ENCODE peak calls at places on chromosomes 11 and 22, in nine cellular contexts. J is osteoblast, C is left lung, L is ovary, N is tibial artery, V is upper lobe of right lung, E is colonic mucosa, A is psoas muscle, I is GM06990. G is an unnamed sample. For H3K27me3 and H3K36me3, the result is how much of the 10 kb centered on the place peaks cover.

GRCh38 chr22:40412441-40412840 is 42.0 kb downstream of the SGSM3 start:
- DNase-seq in J (peak), C (peak), L (no peak), N (no peak), V (no peak), E (no peak), A (no peak), I (peak), G (no peak)

GRCh38 chr11:69142894-69143293 is 12.8 kb upstream of the SMIM38 start:
- DNase-seq in J (no peak), C (no peak), L (no peak), N (no peak), V (no peak), E (no peak), A (no peak), I (no peak), G (no peak)

GRCh38 chr11:112051768-112052167 is 22.0 kb downstream of the PIH1D2 start:
- DNase-seq in J (peak), C (no peak), L (no peak), N (no peak), V (no peak), E (no peak), A (no peak), I (no peak), G (no peak)

GRCh38 chr11:1271002-1271401 is 38.4 kb downstream of the TOLLIP start:
- DNase-seq in J (no peak), C (no peak), L (no peak), N (no peak), V (no peak), E (no peak), A (no peak), I (no peak), G (no peak)

GRCh38 chr11:1391165-1392010 is 1.7 kb downstream of the BRSK2 start:
- DNase-seq in J (peak), C (no peak), L (no peak), N (no peak), V (no peak), E (no peak), A (no peak), I (no peak), G (no peak)

GRCh38 chr22:48984639-48985038 is 843.0 kb downstream of the BRD1 start:
- DNase-seq in J (no peak), C (no peak), L (no peak), N (no peak), V (no peak), E (no peak), A (no peak), I (no peak), G (no peak)

GRCh38 chr11:74551754-74552145 is 40.6 kb upstream of the POLD3 start:
- DNase-seq in J (no peak), C (no peak), L (no peak), N (no peak), V (no peak), E (no peak), A (no peak), I (no peak), G (no peak)

GRCh38 chr22:50599816-50600454 is 658 bp upstream of the MAPK8IP2 start:
- DNase-seq in J (peak), C (no peak), L (peak), N (peak), V (no peak), E (peak), A (peak), I (no peak), G (peak)

GRCh38 chr22:19723165-19723989 is at the start of gene GP1BB:
- DNase-seq in J (peak), C (no peak), L (no peak), N (no peak), V (no peak), E (peak), A (no peak), I (peak), G (no peak)

GRCh38 chr22:49826603-49827306 is 918 bp downstream of the BRD1 start:
- DNase-seq in J (peak), C (no peak), L (peak), N (peak), V (peak), E (peak), A (peak), I (peak), G (peak)

GRCh38 chr11:118953265-118953664 is 2.8 kb upstream of the UPK2 start:
- DNase-seq in J (no peak), C (no peak), L (no peak), N (no peak), V (no peak), E (no peak), A (no peak), I (no peak), G (peak)

GRCh38 chr22:48821346-48822186 is 1006.1 kb downstream of the BRD1 start:
- DNase-seq in J (peak), C (no peak), L (no peak), N (no peak), V (no peak), E (no peak), A (no peak), I (no peak), G (no peak)

GRCh38 chr11:11978792-11979486 is 29.5 kb downstream of the DKK3 start:
- DNase-seq in J (no peak), C (no peak), L (peak), N (peak), V (peak), E (peak), A (peak), I (no peak), G (peak)

GRCh38 chr22:37556750-37557149 is 3.5 kb upstream of the CDC42EP1 start:
- DNase-seq in J (peak), C (no peak), L (no peak), N (no peak), V (no peak), E (no peak), A (no peak), I (no peak), G (no peak)

GRCh38 chr11:123302751-123303195 is 107.7 kb upstream of the CLMP start:
- DNase-seq in J (peak), C (no peak), L (no peak), N (no peak), V (no peak), E (no peak), A (no peak), I (peak), G (no peak)

GRCh38 chr11:73944085-73944484 is 6.7 kb upstream of the DNAJB13 start:
- DNase-seq in J (no peak), C (no peak), L (no peak), N (no peak), V (no peak), E (no peak), A (no peak), I (no peak), G (no peak)

GRCh38 chr11:120859552-120860295 is 164.2 kb upstream of the TBCEL start:
- DNase-seq in J (peak), C (no peak), L (no peak), N (no peak), V (no peak), E (no peak), A (no peak), I (no peak), G (no peak)

GRCh38 chr11:18798941-18799469 is 7.4 kb upstream of the PTPN5 start:
- DNase-seq in J (no peak), C (no peak), L (no peak), N (no peak), V (no peak), E (no peak), A (no peak), I (no peak), G (no peak)

GRCh38 chr11:10979529-10979928 is 121.7 kb upstream of the ZBED5 start:
- DNase-seq in J (no peak), C (no peak), L (no peak), N (no peak), V (no peak), E (no peak), A (no peak), I (peak), G (no peak)

GRCh38 chr11:79274636-79275315 is 166.1 kb downstream of the TENM4 start:
- DNase-seq in J (peak), C (no peak), L (no peak), N (no peak), V (no peak), E (no peak), A (no peak), I (no peak), G (no peak)

GRCh38 chr22:50225200-50225969 is 19.4 kb downstream of the TUBGCP6 start:
- DNase-seq in J (no peak), C (no peak), L (no peak), N (no peak), V (no peak), E (no peak), A (no peak), I (no peak), G (no peak)

GRCh38 chr11:66768088-66768521 is 39.1 kb upstream of the SPTBN2 start:
- DNase-seq in J (peak), C (no peak), L (no peak), N (no peak), V (no peak), E (no peak), A (no peak), I (no peak), G (no peak)

GRCh38 chr22:41350087-41350486 is 31.7 kb upstream of the TEF start:
- DNase-seq in J (no peak), C (no peak), L (no peak), N (no peak), V (no peak), E (peak), A (no peak), I (no peak), G (no peak)

GRCh38 chr11:130671801-130672700 is 223.6 kb downstream of the ADAMTS15 start:
- DNase-seq in J (peak), C (peak), L (no peak), N (peak), V (no peak), E (peak), A (peak), I (no peak), G (peak)

GRCh38 chr11:61917357-61918109 is at the start of gene RAB3IL1:
- DNase-seq in J (peak), C (no peak), L (peak), N (peak), V (peak), E (peak), A (peak), I (no peak), G (peak)

GRCh38 chr11:723120-723883 is 17.3 kb downstream of the EPS8L2 start:
- DNase-seq in J (peak), C (no peak), L (peak), N (no peak), V (no peak), E (peak), A (peak), I (no peak), G (no peak)

DNA sequence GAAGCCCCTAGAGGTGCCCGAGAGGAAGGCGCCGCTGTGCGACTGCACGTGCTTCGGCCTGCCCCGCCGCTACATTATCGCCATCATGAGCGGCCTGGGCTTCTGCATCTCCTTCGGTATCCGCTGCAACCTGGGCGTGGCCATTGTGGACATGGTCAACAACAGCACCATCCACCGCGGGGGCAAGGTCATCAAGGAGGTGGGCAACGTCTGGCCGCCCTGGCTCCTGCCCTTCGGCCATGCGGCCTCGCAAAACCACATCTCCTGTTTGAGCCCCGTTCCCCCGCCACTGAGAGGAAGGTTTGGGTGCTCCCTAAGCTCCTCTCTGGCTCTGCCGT is 3.4 kb downstream of the SLC17A6 start:
- DNase-seq in J (no peak), C (no peak), L (no peak), N (no peak), V (no peak), E (no peak), A (no peak), I (no peak), G (no peak)
- H3K27me3 ChIP-seq in J (under half), C (half or more), L (under half), N (under half), V (half or more), E (half or more), A (under half), I (under half), G (half or more)

GRCh38 chr11:44805152-44805461 is 78.3 kb downstream of the TSPAN18 start:
- DNase-seq in J (no peak), C (no peak), L (no peak), N (no peak), V (no peak), E (no peak), A (no peak), I (no peak), G (no peak)

GRCh38 chr11:44805596-44805995 is 78.8 kb downstream of the TSPAN18 start:
- DNase-seq in J (no peak), C (no peak), L (no peak), N (no peak), V (no peak), E (no peak), A (no peak), I (no peak), G (no peak)

GRCh38 chr11:44806631-44807030 is 79.9 kb downstream of the TSPAN18 start:
- DNase-seq in J (no peak), C (no peak), L (no peak), N (no peak), V (no peak), E (no peak), A (no peak), I (no peak), G (no peak)

GRCh38 chr11:44808053-44808753 is 81.4 kb downstream of the TSPAN18 start:
- DNase-seq in J (no peak), C (no peak), L (no peak), N (no peak), V (no peak), E (no peak), A (no peak), I (no peak), G (no peak)

DNA sequence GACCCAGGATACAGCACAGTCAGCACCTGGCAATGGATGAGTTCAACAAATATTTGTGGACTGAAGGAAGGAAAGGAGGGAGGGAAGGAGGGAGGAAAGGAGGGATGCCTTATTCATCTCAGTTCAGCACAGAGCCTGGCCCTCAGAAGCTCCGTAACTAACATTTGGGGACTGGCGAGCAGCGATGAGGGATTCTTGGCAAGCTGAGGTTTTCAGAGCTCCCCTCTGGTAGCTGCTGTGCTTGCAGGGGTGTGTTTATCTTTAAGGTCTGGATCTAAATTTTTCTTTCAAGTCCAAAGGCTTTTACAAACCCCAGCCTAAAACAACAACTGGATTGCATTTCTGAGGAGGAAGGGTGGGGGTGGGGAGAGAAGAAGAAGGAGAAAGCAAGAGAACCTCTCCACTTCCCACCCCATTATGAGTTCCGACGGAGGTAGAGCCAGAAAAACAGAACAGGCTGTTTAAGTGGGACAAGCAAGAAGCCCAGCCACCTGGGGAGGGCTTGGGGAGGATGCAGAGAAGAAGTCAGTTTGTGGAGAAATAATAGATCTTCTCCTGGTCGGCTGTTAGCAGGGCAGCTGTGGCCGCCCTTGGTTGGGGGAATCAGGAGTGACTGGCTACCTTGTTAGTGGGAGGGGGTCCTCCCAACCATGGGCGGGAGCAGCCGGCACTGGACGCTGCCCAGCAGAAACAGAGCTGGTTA is 77.8 kb downstream of the TSPAN18 start:
- DNase-seq in J (peak), C (no peak), L (no peak), N (no peak), V (peak), E (no peak), A (no peak), I (no peak), G (no peak)
- TF ChIP-seq CTCF in J (no peak), C (no peak), L (no peak), N (no peak), V (no peak), E (no peak), A (no peak), I (no peak), G (no peak)

GRCh38 chr11:72704783-72705287 is 30.6 kb upstream of the PDE2A start:
- DNase-seq in J (no peak), C (no peak), L (no peak), N (no peak), V (no peak), E (no peak), A (no peak), I (no peak), G (no peak)
- H3K36me3 ChIP-seq in J (under half), C (under half), L (under half), N (under half), V (half or more), E (under half), A (under half), I (half or more), G (half or more)

GRCh38 chr11:44319552-44320288 is 9.8 kb upstream of the ALX4 start:
- DNase-seq in J (peak), C (no peak), L (no peak), N (no peak), V (peak), E (no peak), A (no peak), I (no peak), G (no peak)
- H3K27me3 ChIP-seq in J (half or more), C (half or more), L (under half), N (under half), V (half or more), E (half or more), A (under half), I (under half), G (half or more)

G was measured in adrenal gland.